ENCODE peak calls at places on chromosomes 2 and 18, in five cellular contexts. Y, T, E, X and A are unnamed samples.

GRCh38 chr2:203603451-203604389 is 68.6 kb upstream of the RAPH1 start:
- DNase-seq in Y (no peak), T (no peak), E (no peak), X (no peak), A (no peak)

GRCh38 chr18:79517322-79517721 is 121.6 kb downstream of the NFATC1 start:
- DNase-seq in Y (no peak), T (no peak), E (no peak), X (peak; percentile 39), A (no peak)

GRCh38 chr2:132668986-132669853 is 785 bp downstream of the LYPD1 start:
- DNase-seq in Y (no peak), T (no peak), E (no peak), X (no peak), A (no peak)

GRCh38 chr18:2656237-2657042 is 914 bp downstream of the SMCHD1 start:
- DNase-seq in Y (no peak), T (peak; percentile 61), E (no peak), X (peak; percentile 64), A (peak; percentile 46)

GRCh38 chr2:44964704-44965343 is 23.3 kb downstream of the SIX3 start:
- DNase-seq in Y (no peak), T (no peak), E (no peak), X (no peak), A (peak; percentile 27)

GRCh38 chr18:55228191-55228590 is 268.9 kb upstream of the CCDC68 start:
- DNase-seq in Y (no peak), T (no peak), E (no peak), X (no peak), A (no peak)

GRCh38 chr18:70216788-70217187 is 11.3 kb upstream of the RTTN start:
- DNase-seq in Y (no peak), T (no peak), E (no peak), X (no peak), A (no peak)

GRCh38 chr18:54257015-54257414 is 12.3 kb upstream of the POLI start:
- DNase-seq in Y (no peak), T (no peak), E (no peak), X (no peak), A (no peak)

GRCh38 chr2:146661494-146662096 is 1183.2 kb upstream of the ACVR2A start:
- DNase-seq in Y (peak; percentile 37), T (no peak), E (peak; percentile 16), X (no peak), A (no peak)

GRCh38 chr18:9539283-9539682 is 64.0 kb downstream of the RALBP1 start:
- DNase-seq in Y (no peak), T (no peak), E (peak; percentile 15), X (no peak), A (no peak)

GRCh38 chr2:235070063-235070706 is 118.4 kb downstream of the SH3BP4 start:
- DNase-seq in Y (no peak), T (no peak), E (no peak), X (no peak), A (no peak)

GRCh38 chr2:73268831-73269685 is 15.2 kb downstream of the FBXO41 start:
- DNase-seq in Y (peak; percentile 82), T (no peak), E (no peak), X (peak; percentile 71), A (no peak)

GRCh38 chr2:10240161-10240681 is 62.5 kb upstream of the HPCAL1 start:
- DNase-seq in Y (no peak), T (no peak), E (no peak), X (no peak), A (no peak)

GRCh38 chr2:196249860-196250259 is 78.5 kb upstream of the STK17B start:
- DNase-seq in Y (no peak), T (no peak), E (no peak), X (no peak), A (no peak)

GRCh38 chr2:173828189-173829157 is 136.7 kb downstream of the SP3 start:
- DNase-seq in Y (no peak), T (no peak), E (peak; percentile 4), X (no peak), A (no peak)

GRCh38 chr18:78522507-78522906 is 457.1 kb upstream of the SALL3 start:
- DNase-seq in Y (no peak), T (no peak), E (no peak), X (no peak), A (no peak)

GRCh38 chr18:10726198-10727068 is 200.6 kb downstream of the NAPG start:
- DNase-seq in Y (no peak), T (no peak), E (no peak), X (no peak), A (no peak)

GRCh38 chr2:181354626-181355025 is 102.6 kb upstream of the ITGA4 start:
- DNase-seq in Y (no peak), T (no peak), E (no peak), X (no peak), A (no peak)

GRCh38 chr2:64122358-64122757 is 21.9 kb downstream of the PELI1 start:
- DNase-seq in Y (no peak), T (no peak), E (no peak), X (no peak), A (no peak)

GRCh38 chr2:217956895-217957457 is 45.8 kb downstream of the TNS1 start:
- DNase-seq in Y (no peak), T (peak; percentile 37), E (no peak), X (no peak), A (no peak)

GRCh38 chr2:21256006-21256405 is 132.2 kb downstream of the TDRD15 start:
- DNase-seq in Y (no peak), T (no peak), E (no peak), X (no peak), A (no peak)

GRCh38 chr2:64963719-64964118 is 25.5 kb upstream of the SLC1A4 start:
- DNase-seq in Y (no peak), T (no peak), E (no peak), X (no peak), A (no peak)

GRCh38 chr2:241673797-241674725 is 12.6 kb downstream of the DTYMK start:
- DNase-seq in Y (no peak), T (no peak), E (no peak), X (no peak), A (no peak)

GRCh38 chr2:219416938-219417337 is 1.2 kb upstream of the DES start:
- DNase-seq in Y (no peak), T (no peak), E (no peak), X (no peak), A (no peak)

GRCh38 chr2:219416233-219416598 is 2.0 kb upstream of the DES start:
- DNase-seq in Y (no peak), T (no peak), E (no peak), X (no peak), A (no peak)

GRCh38 chr2:219418570-219419189 is 503 bp downstream of the DES start:
- DNase-seq in Y (no peak), T (peak; percentile 39), E (no peak), X (no peak), A (no peak)

GRCh38 chr2:219418155-219418569 is at the start of gene DES:
- DNase-seq in Y (no peak), T (peak; percentile 72), E (no peak), X (no peak), A (no peak)

DNA sequence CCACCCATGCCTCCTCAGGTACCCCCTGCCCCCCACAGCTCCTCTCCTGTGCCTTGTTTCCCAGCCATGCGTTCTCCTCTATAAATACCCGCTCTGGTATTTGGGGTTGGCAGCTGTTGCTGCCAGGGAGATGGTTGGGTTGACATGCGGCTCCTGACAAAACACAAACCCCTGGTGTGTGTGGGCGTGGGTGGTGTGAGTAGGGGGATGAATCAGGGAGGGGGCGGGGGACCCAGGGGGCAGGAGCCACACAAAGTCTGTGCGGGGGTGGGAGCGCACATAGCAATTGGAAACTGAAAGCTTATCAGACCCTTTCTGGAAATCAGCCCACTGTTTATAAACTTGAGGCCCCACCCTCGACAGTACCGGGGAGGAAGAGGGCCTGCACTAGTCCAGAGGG is 803 bp upstream of the DES start:
- DNase-seq in Y (no peak), T (peak; percentile 40), E (no peak), X (no peak), A (no peak)
- H3K4me3 ChIP-seq in Y (no peak overlapping the region), T (no peak overlapping the region), E (no peak overlapping the region), X (no peak overlapping the region), A (no peak overlapping the region)

GRCh38 chr2:25340340-25340886 is 1.3 kb downstream of the DNMT3A start:
- DNase-seq in Y (no peak), T (peak; percentile 75), E (no peak), X (peak; percentile 41), A (no peak)
- H3K4me3 ChIP-seq in Y (peak overlapping the region; percentile 55), T (peak overlapping the region; percentile 73), E (peak overlapping the region; percentile 49), X (no peak overlapping the region), A (peak overlapping the region; percentile 75)

DNA sequence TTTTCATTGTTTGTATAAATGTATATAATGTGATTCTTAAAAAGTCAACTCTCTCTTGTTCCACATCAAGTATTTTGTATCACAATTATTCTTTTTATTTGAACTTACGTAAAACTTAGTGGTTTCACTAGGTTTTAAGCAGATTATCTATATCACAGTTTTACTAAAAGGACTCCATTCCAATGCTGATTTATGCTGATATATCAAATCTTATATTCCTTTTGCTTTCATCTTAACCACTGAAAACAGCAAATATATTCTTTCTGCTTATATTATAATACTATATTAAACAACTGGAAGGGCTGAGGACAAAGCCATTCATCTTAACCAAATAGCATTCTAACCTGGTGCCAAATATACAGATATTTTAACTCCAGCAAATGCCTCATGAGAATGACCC is 24.2 kb downstream of the TRAPPC8 start:
- DNase-seq in Y (no peak), T (no peak), E (no peak), X (no peak), A (no peak)
- H3K4me3 ChIP-seq in Y (no peak overlapping the region), T (no peak overlapping the region), E (no peak overlapping the region), X (no peak overlapping the region), A (no peak overlapping the region)

GRCh38 chr18:48136051-48136543 is 205.6 kb upstream of the SMAD2 start:
- DNase-seq in Y (no peak), T (peak; percentile 69), E (no peak), X (no peak), A (no peak)

GRCh38 chr18:48136544-48137353 is 206.3 kb upstream of the SMAD2 start:
- DNase-seq in Y (no peak), T (peak; percentile 49), E (no peak), X (no peak), A (peak; percentile 15)

GRCh38 chr18:48138660-48139426 is 208.4 kb upstream of the SMAD2 start:
- DNase-seq in Y (no peak), T (no peak), E (no peak), X (no peak), A (no peak)

GRCh38 chr18:48138211-48138610 is 207.8 kb upstream of the SMAD2 start:
- DNase-seq in Y (no peak), T (no peak), E (no peak), X (no peak), A (no peak)

GRCh38 chr18:48137354-48138208 is 207.1 kb upstream of the SMAD2 start:
- DNase-seq in Y (no peak), T (no peak), E (no peak), X (no peak), A (peak; percentile 42)
- H3K4me3 ChIP-seq in Y (peak overlapping the region; percentile 69), T (peak overlapping the region; percentile 53), E (no peak overlapping the region), X (no peak overlapping the region), A (peak overlapping the region; percentile 66)

GRCh38 chr2:27010139-27010538 is 22.6 kb upstream of the TMEM214 start:
- DNase-seq in Y (no peak), T (no peak), E (no peak), X (no peak), A (peak; percentile 17)
- H3K4me3 ChIP-seq in Y (peak overlapping the region; percentile 37), T (no peak overlapping the region), E (no peak overlapping the region), X (no peak overlapping the region), A (no peak overlapping the region)